ENCODE peak calls at places on chromosomes 7 and 10, in six cellular contexts. One of them, this sample, is unnamed.
A peak's percentile ranks its signal among the peaks of the same experiment; 100 is the strongest.

GRCh38 chr10:43623351-43623750 is 17.1 kb downstream of the ZNF485 start:
- DNase-seq in amniotic epithelial cell: peak; percentile 27
- DNase-seq in stimulated activated CD8-positive, alpha-beta memory T cell treated with anti-CD3 and anti-CD28 coated beads, Interleukin-2, amount 100 ng/mL, for 48 hours: no peak
- DNase-seq in non-pigmented ciliary epithelial cell: no peak
- DNase-seq in neural crest cell: no peak
- DNase-seq in smooth muscle cell of the brain vasculature: no peak
- DNase-seq in this sample: no peak

GRCh38 chr10:77398558-77398957 is 239.1 kb downstream of the KCNMA1 start:
- DNase-seq in amniotic epithelial cell: no peak
- DNase-seq in stimulated activated CD8-positive, alpha-beta memory T cell treated with anti-CD3 and anti-CD28 coated beads, Interleukin-2, amount 100 ng/mL, for 48 hours: no peak
- DNase-seq in non-pigmented ciliary epithelial cell: no peak
- DNase-seq in neural crest cell: no peak
- DNase-seq in smooth muscle cell of the brain vasculature: no peak
- DNase-seq in this sample: no peak

GRCh38 chr7:77797734-77798393 is 370 bp downstream of the TMEM60 start:
- DNase-seq in amniotic epithelial cell: no peak
- DNase-seq in stimulated activated CD8-positive, alpha-beta memory T cell treated with anti-CD3 and anti-CD28 coated beads, Interleukin-2, amount 100 ng/mL, for 48 hours: no peak
- DNase-seq in non-pigmented ciliary epithelial cell: no peak
- DNase-seq in neural crest cell: no peak
- DNase-seq in smooth muscle cell of the brain vasculature: peak; percentile 3
- DNase-seq in this sample: no peak

GRCh38 chr7:103947026-103947655 is 42.3 kb downstream of the RELN start:
- DNase-seq in amniotic epithelial cell: peak; percentile 29
- DNase-seq in stimulated activated CD8-positive, alpha-beta memory T cell treated with anti-CD3 and anti-CD28 coated beads, Interleukin-2, amount 100 ng/mL, for 48 hours: no peak
- DNase-seq in non-pigmented ciliary epithelial cell: no peak
- DNase-seq in neural crest cell: no peak
- DNase-seq in smooth muscle cell of the brain vasculature: no peak
- DNase-seq in this sample: no peak

GRCh38 chr10:131997366-131998049 is 15.8 kb upstream of the BNIP3 start:
- DNase-seq in amniotic epithelial cell: peak; percentile 97
- DNase-seq in stimulated activated CD8-positive, alpha-beta memory T cell treated with anti-CD3 and anti-CD28 coated beads, Interleukin-2, amount 100 ng/mL, for 48 hours: no peak
- DNase-seq in non-pigmented ciliary epithelial cell: peak; percentile 51
- DNase-seq in neural crest cell: no peak
- DNase-seq in smooth muscle cell of the brain vasculature: peak; percentile 41
- DNase-seq in this sample: no peak

GRCh38 chr10:79386637-79387465 is 39.6 kb downstream of the PPIF start:
- DNase-seq in amniotic epithelial cell: no peak
- DNase-seq in stimulated activated CD8-positive, alpha-beta memory T cell treated with anti-CD3 and anti-CD28 coated beads, Interleukin-2, amount 100 ng/mL, for 48 hours: no peak
- DNase-seq in non-pigmented ciliary epithelial cell: no peak
- DNase-seq in neural crest cell: peak; percentile 1
- DNase-seq in smooth muscle cell of the brain vasculature: no peak
- DNase-seq in this sample: no peak

GRCh38 chr7:122902751-122903495 is 16.7 kb upstream of the CADPS2 start:
- DNase-seq in amniotic epithelial cell: no peak
- DNase-seq in stimulated activated CD8-positive, alpha-beta memory T cell treated with anti-CD3 and anti-CD28 coated beads, Interleukin-2, amount 100 ng/mL, for 48 hours: no peak
- DNase-seq in non-pigmented ciliary epithelial cell: no peak
- DNase-seq in neural crest cell: no peak
- DNase-seq in smooth muscle cell of the brain vasculature: no peak
- DNase-seq in this sample: no peak

GRCh38 chr7:2198206-2198605 is 34.5 kb downstream of the MAD1L1 start:
- DNase-seq in amniotic epithelial cell: no peak
- DNase-seq in stimulated activated CD8-positive, alpha-beta memory T cell treated with anti-CD3 and anti-CD28 coated beads, Interleukin-2, amount 100 ng/mL, for 48 hours: no peak
- DNase-seq in non-pigmented ciliary epithelial cell: no peak
- DNase-seq in neural crest cell: no peak
- DNase-seq in smooth muscle cell of the brain vasculature: no peak
- DNase-seq in this sample: no peak

GRCh38 chr7:101198476-101198875 is 2.4 kb downstream of the MOGAT3 start:
- DNase-seq in amniotic epithelial cell: no peak
- DNase-seq in stimulated activated CD8-positive, alpha-beta memory T cell treated with anti-CD3 and anti-CD28 coated beads, Interleukin-2, amount 100 ng/mL, for 48 hours: no peak
- DNase-seq in non-pigmented ciliary epithelial cell: no peak
- DNase-seq in neural crest cell: no peak
- DNase-seq in smooth muscle cell of the brain vasculature: no peak
- DNase-seq in this sample: no peak

GRCh38 chr10:117972168-117972822 is 74.4 kb downstream of the RAB11FIP2 start:
- DNase-seq in amniotic epithelial cell: no peak
- DNase-seq in stimulated activated CD8-positive, alpha-beta memory T cell treated with anti-CD3 and anti-CD28 coated beads, Interleukin-2, amount 100 ng/mL, for 48 hours: no peak
- DNase-seq in non-pigmented ciliary epithelial cell: no peak
- DNase-seq in neural crest cell: no peak
- DNase-seq in smooth muscle cell of the brain vasculature: no peak
- DNase-seq in this sample: no peak

GRCh38 chr10:93435621-93436385 is 46.3 kb downstream of the MYOF start:
- DNase-seq in amniotic epithelial cell: peak; percentile 80
- DNase-seq in stimulated activated CD8-positive, alpha-beta memory T cell treated with anti-CD3 and anti-CD28 coated beads, Interleukin-2, amount 100 ng/mL, for 48 hours: no peak
- DNase-seq in non-pigmented ciliary epithelial cell: peak; percentile 50
- DNase-seq in neural crest cell: no peak
- DNase-seq in smooth muscle cell of the brain vasculature: no peak
- DNase-seq in this sample: no peak

GRCh38 chr10:117609095-117609821 is 66.7 kb downstream of the EMX2 start:
- DNase-seq in amniotic epithelial cell: no peak
- DNase-seq in stimulated activated CD8-positive, alpha-beta memory T cell treated with anti-CD3 and anti-CD28 coated beads, Interleukin-2, amount 100 ng/mL, for 48 hours: no peak
- DNase-seq in non-pigmented ciliary epithelial cell: peak; percentile 4
- DNase-seq in neural crest cell: no peak
- DNase-seq in smooth muscle cell of the brain vasculature: no peak
- DNase-seq in this sample: no peak

GRCh38 chr10:63421591-63421990 is 44.2 kb downstream of the JMJD1C start:
- DNase-seq in amniotic epithelial cell: no peak
- DNase-seq in stimulated activated CD8-positive, alpha-beta memory T cell treated with anti-CD3 and anti-CD28 coated beads, Interleukin-2, amount 100 ng/mL, for 48 hours: no peak
- DNase-seq in non-pigmented ciliary epithelial cell: no peak
- DNase-seq in neural crest cell: no peak
- DNase-seq in smooth muscle cell of the brain vasculature: no peak
- DNase-seq in this sample: no peak

GRCh38 chr10:87850742-87851205 is 12.6 kb downstream of the KLLN start:
- DNase-seq in amniotic epithelial cell: peak; percentile 72
- DNase-seq in stimulated activated CD8-positive, alpha-beta memory T cell treated with anti-CD3 and anti-CD28 coated beads, Interleukin-2, amount 100 ng/mL, for 48 hours: peak; percentile 15
- DNase-seq in non-pigmented ciliary epithelial cell: no peak
- DNase-seq in neural crest cell: peak; percentile 13
- DNase-seq in smooth muscle cell of the brain vasculature: no peak
- DNase-seq in this sample: no peak

GRCh38 chr7:3063016-3063753 is 19.5 kb upstream of the CARD11 start:
- DNase-seq in amniotic epithelial cell: no peak
- DNase-seq in stimulated activated CD8-positive, alpha-beta memory T cell treated with anti-CD3 and anti-CD28 coated beads, Interleukin-2, amount 100 ng/mL, for 48 hours: peak; percentile 67
- DNase-seq in non-pigmented ciliary epithelial cell: no peak
- DNase-seq in neural crest cell: no peak
- DNase-seq in smooth muscle cell of the brain vasculature: no peak
- DNase-seq in this sample: no peak

GRCh38 chr7:42340462-42340861 is 103.5 kb upstream of the GLI3 start:
- DNase-seq in amniotic epithelial cell: peak; percentile 12
- DNase-seq in stimulated activated CD8-positive, alpha-beta memory T cell treated with anti-CD3 and anti-CD28 coated beads, Interleukin-2, amount 100 ng/mL, for 48 hours: no peak
- DNase-seq in non-pigmented ciliary epithelial cell: no peak
- DNase-seq in neural crest cell: no peak
- DNase-seq in smooth muscle cell of the brain vasculature: no peak
- DNase-seq in this sample: no peak

GRCh38 chr7:5177060-5177459 is 13.0 kb upstream of the WIPI2 start:
- DNase-seq in amniotic epithelial cell: peak; percentile 68
- DNase-seq in stimulated activated CD8-positive, alpha-beta memory T cell treated with anti-CD3 and anti-CD28 coated beads, Interleukin-2, amount 100 ng/mL, for 48 hours: no peak
- DNase-seq in non-pigmented ciliary epithelial cell: peak; percentile 20
- DNase-seq in neural crest cell: no peak
- DNase-seq in smooth muscle cell of the brain vasculature: no peak
- DNase-seq in this sample: peak; percentile 27

GRCh38 chr10:102131286-102132170 is 1.3 kb upstream of the PPRC1 start:
- DNase-seq in amniotic epithelial cell: no peak
- DNase-seq in stimulated activated CD8-positive, alpha-beta memory T cell treated with anti-CD3 and anti-CD28 coated beads, Interleukin-2, amount 100 ng/mL, for 48 hours: no peak
- DNase-seq in non-pigmented ciliary epithelial cell: no peak
- DNase-seq in neural crest cell: no peak
- DNase-seq in smooth muscle cell of the brain vasculature: no peak
- DNase-seq in this sample: no peak

This sample was measured in glomerular endothelial cell.